ENCODE peak calls at places on chromosomes 13 and 19, in seven cellular contexts. One of them, this sample, is unnamed.

GRCh38 chr13:72194531-72194930 is 327.5 kb upstream of the DACH1 start:
- DNase-seq in astrocyte of the spinal cord: no peak
- DNase-seq in cardiac fibroblast: peak
- DNase-seq in CD8-positive, alpha-beta T cell: no peak
- DNase-seq in Panc1: no peak
- DNase-seq in A549: no peak
- DNase-seq in WTC11: no peak
- DNase-seq in this sample: no peak

GRCh38 chr19:42280761-42281174 is 11.7 kb downstream of the CIC start:
- DNase-seq in astrocyte of the spinal cord: peak
- DNase-seq in cardiac fibroblast: peak
- DNase-seq in CD8-positive, alpha-beta T cell: no peak
- DNase-seq in Panc1: no peak
- DNase-seq in A549: no peak
- DNase-seq in WTC11: no peak
- DNase-seq in this sample: peak

GRCh38 chr19:14089662-14090508 is 666 bp downstream of the SAMD1 start:
- DNase-seq in astrocyte of the spinal cord: peak
- DNase-seq in cardiac fibroblast: peak
- DNase-seq in CD8-positive, alpha-beta T cell: peak
- DNase-seq in Panc1: no peak
- DNase-seq in A549: no peak
- DNase-seq in WTC11: peak
- DNase-seq in this sample: no peak

GRCh38 chr13:57631607-57632275 is at the start of gene PCDH17:
- DNase-seq in astrocyte of the spinal cord: peak
- DNase-seq in cardiac fibroblast: peak
- DNase-seq in CD8-positive, alpha-beta T cell: no peak
- DNase-seq in Panc1: no peak
- DNase-seq in A549: no peak
- DNase-seq in WTC11: peak
- DNase-seq in this sample: no peak

GRCh38 chr13:44758595-44759221 is 182.6 kb upstream of the TSC22D1 start:
- DNase-seq in astrocyte of the spinal cord: peak
- DNase-seq in cardiac fibroblast: peak
- DNase-seq in CD8-positive, alpha-beta T cell: no peak
- DNase-seq in Panc1: no peak
- DNase-seq in A549: no peak
- DNase-seq in WTC11: no peak
- DNase-seq in this sample: no peak

GRCh38 chr13:29195459-29195858 is 375.3 kb downstream of the MTUS2 start:
- DNase-seq in astrocyte of the spinal cord: no peak
- DNase-seq in cardiac fibroblast: no peak
- DNase-seq in CD8-positive, alpha-beta T cell: no peak
- DNase-seq in Panc1: no peak
- DNase-seq in A549: no peak
- DNase-seq in WTC11: no peak
- DNase-seq in this sample: no peak

GRCh38 chr19:32464279-32464678 is 58.7 kb downstream of the DPY19L3 start:
- DNase-seq in astrocyte of the spinal cord: peak
- DNase-seq in cardiac fibroblast: peak
- DNase-seq in CD8-positive, alpha-beta T cell: no peak
- DNase-seq in Panc1: peak
- DNase-seq in A549: no peak
- DNase-seq in WTC11: no peak
- DNase-seq in this sample: no peak

GRCh38 chr19:42313096-42313839 is at the start of gene TMEM145:
- DNase-seq in astrocyte of the spinal cord: no peak
- DNase-seq in cardiac fibroblast: peak
- DNase-seq in CD8-positive, alpha-beta T cell: peak
- DNase-seq in Panc1: no peak
- DNase-seq in A549: peak
- DNase-seq in WTC11: peak
- DNase-seq in this sample: no peak

GRCh38 chr19:6970478-6970877 is 50.8 kb downstream of the MBD3L2B start:
- DNase-seq in astrocyte of the spinal cord: no peak
- DNase-seq in cardiac fibroblast: no peak
- DNase-seq in CD8-positive, alpha-beta T cell: no peak
- DNase-seq in Panc1: no peak
- DNase-seq in A549: no peak
- DNase-seq in WTC11: no peak
- DNase-seq in this sample: no peak

GRCh38 chr13:110641055-110642015 is 26.0 kb downstream of the NAXD start:
- DNase-seq in astrocyte of the spinal cord: peak
- DNase-seq in cardiac fibroblast: peak
- DNase-seq in CD8-positive, alpha-beta T cell: no peak
- DNase-seq in Panc1: no peak
- DNase-seq in A549: no peak
- DNase-seq in WTC11: no peak
- DNase-seq in this sample: no peak

GRCh38 chr19:35673121-35673804 is 6.9 kb downstream of the UPK1A start:
- DNase-seq in astrocyte of the spinal cord: peak
- DNase-seq in cardiac fibroblast: peak
- DNase-seq in CD8-positive, alpha-beta T cell: peak
- DNase-seq in Panc1: peak
- DNase-seq in A549: peak
- DNase-seq in WTC11: peak
- DNase-seq in this sample: no peak

GRCh38 chr13:102244617-102245227 is 157.1 kb downstream of the FGF14 start:
- DNase-seq in astrocyte of the spinal cord: no peak
- DNase-seq in cardiac fibroblast: no peak
- DNase-seq in CD8-positive, alpha-beta T cell: no peak
- DNase-seq in Panc1: no peak
- DNase-seq in A549: no peak
- DNase-seq in WTC11: no peak
- DNase-seq in this sample: no peak

GRCh38 chr19:10655457-10656312 is 1.5 kb downstream of the ILF3 start:
- DNase-seq in astrocyte of the spinal cord: peak
- DNase-seq in cardiac fibroblast: peak
- DNase-seq in CD8-positive, alpha-beta T cell: no peak
- DNase-seq in Panc1: no peak
- DNase-seq in A549: no peak
- DNase-seq in WTC11: no peak
- DNase-seq in this sample: no peak

GRCh38 chr19:16920816-16921529 is 32.2 kb downstream of the F2RL3 start:
- DNase-seq in astrocyte of the spinal cord: peak
- DNase-seq in cardiac fibroblast: peak
- DNase-seq in CD8-positive, alpha-beta T cell: no peak
- DNase-seq in Panc1: no peak
- DNase-seq in A549: no peak
- DNase-seq in WTC11: no peak
- DNase-seq in this sample: no peak

GRCh38 chr19:3982701-3983541 is 2.3 kb downstream of the EEF2 start:
- DNase-seq in astrocyte of the spinal cord: peak
- DNase-seq in cardiac fibroblast: peak
- DNase-seq in CD8-positive, alpha-beta T cell: no peak
- DNase-seq in Panc1: no peak
- DNase-seq in A549: no peak
- DNase-seq in WTC11: no peak
- DNase-seq in this sample: no peak

GRCh38 chr13:111629457-111629856 is 309.0 kb downstream of the TEX29 start:
- DNase-seq in astrocyte of the spinal cord: no peak
- DNase-seq in cardiac fibroblast: no peak
- DNase-seq in CD8-positive, alpha-beta T cell: no peak
- DNase-seq in Panc1: no peak
- DNase-seq in A549: no peak
- DNase-seq in WTC11: no peak
- DNase-seq in this sample: no peak

GRCh38 chr13:80262051-80262695 is 78.8 kb downstream of the SPRY2 start:
- DNase-seq in astrocyte of the spinal cord: no peak
- DNase-seq in cardiac fibroblast: no peak
- DNase-seq in CD8-positive, alpha-beta T cell: no peak
- DNase-seq in Panc1: no peak
- DNase-seq in A549: no peak
- DNase-seq in WTC11: no peak
- DNase-seq in this sample: no peak

GRCh38 chr19:7159105-7159933 is 89.8 kb downstream of the ZNF557 start:
- DNase-seq in astrocyte of the spinal cord: peak
- DNase-seq in cardiac fibroblast: peak
- DNase-seq in CD8-positive, alpha-beta T cell: no peak
- DNase-seq in Panc1: peak
- DNase-seq in A549: no peak
- DNase-seq in WTC11: no peak
- DNase-seq in this sample: no peak

GRCh38 chr19:1913781-1914577 is 8.8 kb downstream of the ADAT3 start:
- DNase-seq in astrocyte of the spinal cord: no peak
- DNase-seq in cardiac fibroblast: no peak
- DNase-seq in CD8-positive, alpha-beta T cell: no peak
- DNase-seq in Panc1: no peak
- DNase-seq in A549: no peak
- DNase-seq in WTC11: no peak
- DNase-seq in this sample: no peak

GRCh38 chr19:498591-498950 is 2.3 kb downstream of the MADCAM1 start:
- DNase-seq in astrocyte of the spinal cord: no peak
- DNase-seq in cardiac fibroblast: no peak
- DNase-seq in CD8-positive, alpha-beta T cell: no peak
- DNase-seq in Panc1: no peak
- DNase-seq in A549: no peak
- DNase-seq in WTC11: no peak
- DNase-seq in this sample: no peak

GRCh38 chr19:496333-496634 is at the start of gene MADCAM1:
- DNase-seq in astrocyte of the spinal cord: no peak
- DNase-seq in cardiac fibroblast: no peak
- DNase-seq in CD8-positive, alpha-beta T cell: no peak
- DNase-seq in Panc1: no peak
- DNase-seq in A549: no peak
- DNase-seq in WTC11: peak
- DNase-seq in this sample: no peak

GRCh38 chr19:498977-499623 is 2.8 kb downstream of the MADCAM1 start:
- DNase-seq in astrocyte of the spinal cord: no peak
- DNase-seq in cardiac fibroblast: no peak
- DNase-seq in CD8-positive, alpha-beta T cell: no peak
- DNase-seq in Panc1: no peak
- DNase-seq in A549: no peak
- DNase-seq in WTC11: no peak
- DNase-seq in this sample: no peak

GRCh38 chr19:497476-497860 is 1.2 kb downstream of the MADCAM1 start:
- DNase-seq in astrocyte of the spinal cord: no peak
- DNase-seq in cardiac fibroblast: no peak
- DNase-seq in CD8-positive, alpha-beta T cell: no peak
- DNase-seq in Panc1: no peak
- DNase-seq in A549: no peak
- DNase-seq in WTC11: no peak
- DNase-seq in this sample: no peak

GRCh38 chr19:497861-498590 is 1.7 kb downstream of the MADCAM1 start:
- DNase-seq in astrocyte of the spinal cord: no peak
- DNase-seq in cardiac fibroblast: no peak
- DNase-seq in CD8-positive, alpha-beta T cell: no peak
- DNase-seq in Panc1: no peak
- DNase-seq in A549: no peak
- DNase-seq in WTC11: no peak
- DNase-seq in this sample: no peak
- TF ChIP-seq CTCF in astrocyte of the spinal cord: no peak
- TF ChIP-seq CTCF in cardiac fibroblast: no peak
- TF ChIP-seq CTCF in CD8-positive, alpha-beta T cell: no peak
- TF ChIP-seq CTCF in Panc1: no peak
- TF ChIP-seq CTCF in A549: no peak
- TF ChIP-seq CTCF in WTC11: no peak
- TF ChIP-seq CTCF in this sample: no peak

DNA sequence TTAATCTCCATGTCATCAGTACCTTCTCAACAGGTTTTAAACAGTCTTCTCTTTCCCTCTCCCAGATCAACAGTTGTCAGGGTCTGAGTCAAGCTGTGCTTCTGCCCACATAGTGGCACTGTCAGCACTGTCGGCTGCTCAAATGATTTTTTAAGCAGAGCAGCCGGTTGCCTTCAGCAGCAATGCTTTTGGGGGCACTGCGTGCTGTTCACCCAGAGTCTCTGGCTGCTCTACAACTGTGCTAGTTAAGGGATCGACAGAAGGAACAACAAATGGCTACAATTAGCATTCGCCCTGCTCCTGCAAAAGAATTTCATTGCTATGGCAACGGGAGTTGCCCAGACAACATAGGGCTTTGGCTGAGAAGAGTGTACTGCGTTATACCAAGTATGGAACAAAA is 412.9 kb downstream of the DIAPH3 start:
- DNase-seq in astrocyte of the spinal cord: peak
- DNase-seq in cardiac fibroblast: peak
- DNase-seq in CD8-positive, alpha-beta T cell: no peak
- DNase-seq in Panc1: no peak
- DNase-seq in A549: no peak
- DNase-seq in WTC11: peak
- DNase-seq in this sample: no peak
- TF ChIP-seq CTCF in astrocyte of the spinal cord: no peak
- TF ChIP-seq CTCF in cardiac fibroblast: no peak
- TF ChIP-seq CTCF in CD8-positive, alpha-beta T cell: no peak
- TF ChIP-seq CTCF in Panc1: no peak
- TF ChIP-seq CTCF in A549: no peak
- TF ChIP-seq CTCF in WTC11: no peak
- TF ChIP-seq CTCF in this sample: no peak

GRCh38 chr19:38877781-38878574 is at the start of gene RINL:
- DNase-seq in astrocyte of the spinal cord: no peak
- DNase-seq in cardiac fibroblast: no peak
- DNase-seq in CD8-positive, alpha-beta T cell: peak
- DNase-seq in Panc1: no peak
- DNase-seq in A549: no peak
- DNase-seq in WTC11: no peak
- DNase-seq in this sample: no peak

GRCh38 chr19:38880882-38881609 is 3.0 kb upstream of the RINL start:
- DNase-seq in astrocyte of the spinal cord: no peak
- DNase-seq in cardiac fibroblast: no peak
- DNase-seq in CD8-positive, alpha-beta T cell: no peak
- DNase-seq in Panc1: no peak
- DNase-seq in A549: no peak
- DNase-seq in WTC11: no peak
- DNase-seq in this sample: no peak

GRCh38 chr19:38879400-38879751 is 1.3 kb upstream of the RINL start:
- DNase-seq in astrocyte of the spinal cord: no peak
- DNase-seq in cardiac fibroblast: no peak
- DNase-seq in CD8-positive, alpha-beta T cell: no peak
- DNase-seq in Panc1: no peak
- DNase-seq in A549: no peak
- DNase-seq in WTC11: no peak
- DNase-seq in this sample: no peak

GRCh38 chr19:38880076-38880881 is 2.2 kb upstream of the RINL start:
- DNase-seq in astrocyte of the spinal cord: no peak
- DNase-seq in cardiac fibroblast: no peak
- DNase-seq in CD8-positive, alpha-beta T cell: no peak
- DNase-seq in Panc1: no peak
- DNase-seq in A549: no peak
- DNase-seq in WTC11: peak
- DNase-seq in this sample: no peak

GRCh38 chr19:38878575-38879399 is 712 bp upstream of the RINL start:
- DNase-seq in astrocyte of the spinal cord: no peak
- DNase-seq in cardiac fibroblast: no peak
- DNase-seq in CD8-positive, alpha-beta T cell: no peak
- DNase-seq in Panc1: no peak
- DNase-seq in A549: no peak
- DNase-seq in WTC11: no peak
- DNase-seq in this sample: no peak
- TF ChIP-seq CTCF in astrocyte of the spinal cord: no peak
- TF ChIP-seq CTCF in cardiac fibroblast: no peak
- TF ChIP-seq CTCF in CD8-positive, alpha-beta T cell: no peak
- TF ChIP-seq CTCF in Panc1: no peak
- TF ChIP-seq CTCF in A549: no peak
- TF ChIP-seq CTCF in WTC11: no peak
- TF ChIP-seq CTCF in this sample: no peak

DNA sequence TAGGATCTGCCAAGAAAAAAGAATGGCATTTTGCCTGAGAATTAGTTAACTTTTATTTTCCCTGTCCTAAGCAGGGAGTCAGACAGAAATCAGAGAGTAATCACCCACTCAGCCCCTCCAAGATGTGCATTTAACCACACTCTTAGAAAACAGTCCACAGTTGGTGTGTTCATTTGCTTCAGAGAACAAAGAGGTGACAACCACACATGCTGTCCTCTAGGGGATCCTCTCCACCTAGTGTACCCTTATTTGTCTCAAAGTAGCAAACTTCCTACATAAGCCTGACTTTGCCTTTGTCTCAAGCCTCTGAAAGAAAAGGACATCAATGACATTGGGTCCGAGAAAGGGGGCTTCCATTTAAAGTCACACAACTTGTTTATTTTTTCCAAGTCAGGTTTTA is 107.0 kb upstream of the RFC3 start:
- DNase-seq in astrocyte of the spinal cord: no peak
- DNase-seq in cardiac fibroblast: no peak
- DNase-seq in CD8-positive, alpha-beta T cell: no peak
- DNase-seq in Panc1: no peak
- DNase-seq in A549: no peak
- DNase-seq in WTC11: no peak
- DNase-seq in this sample: no peak
- TF ChIP-seq CTCF in astrocyte of the spinal cord: no peak
- TF ChIP-seq CTCF in cardiac fibroblast: no peak
- TF ChIP-seq CTCF in CD8-positive, alpha-beta T cell: no peak
- TF ChIP-seq CTCF in Panc1: no peak
- TF ChIP-seq CTCF in A549: no peak
- TF ChIP-seq CTCF in WTC11: no peak
- TF ChIP-seq CTCF in this sample: no peak